ENCODE peak calls at places on chromosomes 12 and 14, in six cellular contexts. H is naive thymus-derived CD8-positive, alpha-beta T cell; X is endothelial cell; U is right atrium auricular region; N is fibroblast of pulmonary artery; M is stimulated activated CD8-positive, alpha-beta memory T cell treated with anti-CD3 and anti-CD28 coated beads, Interleukin-15, amount 100 ng/mL, for 24 hours. D is an unnamed sample.

GRCh38 chr14:69008411-69008810 is 29.3 kb upstream of the ACTN1 start:
- DNase-seq in U (no peak), H (no peak), N (peak; percentile 48), M (no peak), X (no peak), D (no peak)

GRCh38 chr12:71756054-71756675 is 1.5 kb downstream of the RAB21 start:
- DNase-seq in U (no peak), N (no peak), M (no peak), X (no peak), H (no peak), D (no peak)

GRCh38 chr12:97131220-97131981 is 224.3 kb downstream of the NEDD1 start:
- DNase-seq in H (no peak), X (no peak), U (no peak), N (peak; percentile 2), M (no peak), D (no peak)

GRCh38 chr12:130126023-130126432 is 36.2 kb upstream of the FZD10 start:
- DNase-seq in X (no peak), N (no peak), U (peak; percentile 64), M (no peak), H (no peak), D (no peak)

GRCh38 chr12:97561321-97562230 is 99.0 kb downstream of the RMST start:
- DNase-seq in X (no peak), N (no peak), H (no peak), M (no peak), U (no peak), D (no peak)

GRCh38 chr14:85532981-85533820 is 3.3 kb downstream of the FLRT2 start:
- DNase-seq in M (no peak), N (peak; percentile 91), U (peak; percentile 80), X (peak; percentile 41), H (no peak), D (peak; percentile 38)

GRCh38 chr12:45543887-45544286 is 185.6 kb upstream of the ARID2 start:
- DNase-seq in N (peak; percentile 91), M (no peak), U (no peak), H (peak; percentile 73), X (peak; percentile 61), D (no peak)

GRCh38 chr14:65193891-65194290 is 91.6 kb upstream of the MAX start:
- DNase-seq in X (no peak), M (no peak), H (no peak), N (no peak), U (no peak), D (no peak)

GRCh38 chr12:570237-570925 is 92.9 kb downstream of the NINJ2 start:
- DNase-seq in U (peak; percentile 89), X (peak; percentile 58), M (no peak), H (peak; percentile 45), N (peak; percentile 86), D (no peak)

GRCh38 chr14:59278111-59278510 is 89.6 kb downstream of the DAAM1 start:
- DNase-seq in X (no peak), H (no peak), U (no peak), M (no peak), N (peak; percentile 92), D (no peak)

GRCh38 chr12:64669270-64669842 is 59.1 kb downstream of the RASSF3 start:
- DNase-seq in H (peak; percentile 74), X (peak; percentile 77), M (no peak), U (no peak), N (peak; percentile 31), D (no peak)

GRCh38 chr12:57723630-57723962 is 14.9 kb downstream of the AGAP2 start:
- DNase-seq in N (no peak), M (no peak), H (no peak), X (no peak), U (no peak), D (no peak)

GRCh38 chr12:48927261-48927660 is 2.0 kb upstream of the FKBP11 start:
- DNase-seq in U (no peak), N (peak; percentile 54), X (no peak), M (no peak), H (no peak), D (no peak)

GRCh38 chr14:68327231-68327630 is 465.6 kb downstream of the ZFP36L1 start:
- DNase-seq in N (no peak), X (no peak), H (no peak), U (no peak), M (no peak), D (no peak)

GRCh38 chr12:123278150-123278627 is 6.5 kb upstream of the CDK2AP1 start:
- DNase-seq in H (no peak), X (no peak), M (no peak), N (no peak), U (no peak), D (no peak)

GRCh38 chr12:110403975-110404675 is 617 bp upstream of the ANAPC7 start:
- DNase-seq in X (peak; percentile 63), M (peak; percentile 54), N (peak; percentile 66), H (peak; percentile 91), U (peak; percentile 63), D (peak; percentile 81)

GRCh38 chr12:106254724-106255123 is 6.9 kb upstream of the CKAP4 start:
- DNase-seq in M (no peak), N (no peak), U (no peak), H (no peak), X (no peak), D (no peak)

GRCh38 chr14:23478109-23478698 is 8.7 kb downstream of the NGDN start:
- DNase-seq in X (peak; percentile 57), N (peak; percentile 78), U (peak; percentile 72), M (no peak), H (peak; percentile 80), D (no peak)

GRCh38 chr12:49946497-49946896 is 4.0 kb upstream of the AQP2 start:
- DNase-seq in N (no peak), H (no peak), X (no peak), U (no peak), M (no peak), D (no peak)

GRCh38 chr12:31471061-31471460 is 119.9 kb downstream of the DENND5B start:
- DNase-seq in X (no peak), N (no peak), M (no peak), H (no peak), U (no peak), D (no peak)

GRCh38 chr14:57058319-57058718 is 210.4 kb downstream of the EXOC5 start:
- DNase-seq in M (no peak), H (no peak), X (no peak), N (no peak), U (no peak), D (no peak)

GRCh38 chr12:30624009-30624408 is 71.7 kb downstream of the IPO8 start:
- DNase-seq in N (no peak), U (no peak), H (no peak), X (no peak), M (no peak), D (no peak)

GRCh38 chr12:6234214-6234613 is 34.0 kb downstream of the CD9 start:
- DNase-seq in X (no peak), H (peak; percentile 14), M (no peak), U (no peak), N (peak; percentile 51), D (no peak)

GRCh38 chr12:48194780-48195179 is 8.3 kb downstream of the OR10AD1 start:
- DNase-seq in N (peak; percentile 21), X (no peak), H (no peak), M (no peak), U (no peak), D (no peak)

GRCh38 chr14:105197274-105197673 is 16.2 kb upstream of the NUDT14 start:
- DNase-seq in H (no peak), N (peak; percentile 76), M (no peak), U (peak; percentile 71), X (no peak), D (no peak)

GRCh38 chr14:61342941-61343340 is 21.6 kb downstream of the PRKCH start:
- DNase-seq in H (no peak), U (no peak), M (no peak), X (no peak), N (no peak), D (no peak)

GRCh38 chr14:44494125-44494524 is 13.0 kb downstream of the FSCB start:
- DNase-seq in N (no peak), H (no peak), X (no peak), U (no peak), M (no peak), D (no peak)

GRCh38 chr12:53738834-53739284 is 11.6 kb upstream of the CALCOCO1 start:
- DNase-seq in H (no peak), X (no peak), N (no peak), M (no peak), U (no peak), D (no peak)

GRCh38 chr12:49283541-49284429 is 11.2 kb upstream of the PRPH start:
- DNase-seq in U (no peak), X (no peak), H (no peak), M (no peak), N (no peak), D (no peak)

GRCh38 chr14:52781629-52782028 is 9.8 kb downstream of the GNPNAT1 start:
- DNase-seq in N (peak; percentile 27), U (no peak), H (no peak), X (no peak), M (no peak), D (no peak)

GRCh38 chr12:685388-685787 is 22.1 kb upstream of the NINJ2 start:
- DNase-seq in X (peak; percentile 18), H (peak; percentile 95), N (peak; percentile 68), U (no peak), M (no peak), D (no peak)

GRCh38 chr12:72836184-72836583 is 564.0 kb downstream of the TRHDE start:
- DNase-seq in H (no peak), N (no peak), X (no peak), M (no peak), U (no peak), D (no peak)

GRCh38 chr14:32826404-32827082 is 112.1 kb upstream of the NPAS3 start:
- DNase-seq in U (no peak), X (no peak), M (no peak), H (no peak), N (peak; percentile 45), D (no peak)

GRCh38 chr12:69906411-69907216 is 81.6 kb downstream of the MYRFL start:
- DNase-seq in X (no peak), U (no peak), H (no peak), N (no peak), M (no peak), D (no peak)

GRCh38 chr12:113231275-113232231 is 10.3 kb downstream of the TPCN1 start:
- DNase-seq in M (no peak), U (no peak), N (peak; percentile 72), H (no peak), X (no peak), D (no peak)

GRCh38 chr14:30528119-30528518 is 30.8 kb upstream of the G2E3 start:
- DNase-seq in N (peak; percentile 3), M (no peak), H (no peak), U (no peak), X (no peak), D (no peak)

D was measured in mesothelial cell of epicardium.